ENCODE peak calls at places on chromosomes 5 and 9, in four cellular contexts. L, Q, N and U are unnamed samples.

GRCh38 chr9:71096431-71097108 is 24.9 kb downstream of the TRPM3 start:
- DNase-seq in Q (no peak), N (no peak), L (peak; percentile 95), U (no peak)

GRCh38 chr5:16437974-16438373 is 27.6 kb downstream of the ZNF622 start:
- DNase-seq in N (peak; percentile 19), Q (no peak), L (no peak), U (no peak)

GRCh38 chr5:142316681-142317080 is 8.1 kb downstream of the SPRY4 start:
- DNase-seq in Q (no peak), L (no peak), N (no peak), U (no peak)

GRCh38 chr5:149853019-149853648 is 91.5 kb downstream of the PDE6A start:
- DNase-seq in L (peak; percentile 58), N (peak; percentile 82), Q (no peak), U (peak; percentile 75)

GRCh38 chr9:86217076-86217475 is 42.4 kb downstream of the C9orf153 start:
- DNase-seq in N (no peak), L (no peak), Q (no peak), U (no peak)

GRCh38 chr9:78073722-78074121 is 42.1 kb upstream of the GNAQ start:
- DNase-seq in Q (no peak), L (no peak), N (no peak), U (no peak)

GRCh38 chr9:89418882-89419641 is 78.9 kb downstream of the SEMA4D start:
- DNase-seq in N (no peak), L (no peak), Q (no peak), U (no peak)

GRCh38 chr5:180343110-180343845 is 9.9 kb downstream of the GFPT2 start:
- DNase-seq in Q (no peak), L (no peak), N (no peak), U (no peak)

GRCh38 chr9:91234523-91234922 is 127.2 kb downstream of the AUH start:
- DNase-seq in N (no peak), L (no peak), Q (no peak), U (no peak)

GRCh38 chr9:108544866-108545265 is 310.9 kb downstream of the ACTL7B start:
- DNase-seq in N (no peak), Q (no peak), L (no peak), U (no peak)

GRCh38 chr5:125576823-125577222 is 830.4 kb upstream of the ZNF608 start:
- DNase-seq in Q (no peak), L (no peak), N (no peak), U (no peak)

GRCh38 chr5:51665295-51665593 is 282.0 kb downstream of the ISL1 start:
- DNase-seq in L (no peak), Q (no peak), N (no peak), U (no peak)

GRCh38 chr5:169443249-169443784 is 140.3 kb upstream of the SPDL1 start:
- DNase-seq in Q (no peak), N (peak; percentile 3), L (no peak), U (no peak)

GRCh38 chr5:180105827-180106312 is 34.3 kb upstream of the RNF130 start:
- DNase-seq in L (no peak), N (peak; percentile 60), Q (no peak), U (no peak)

GRCh38 chr5:3684118-3684517 is 88.5 kb downstream of the IRX1 start:
- DNase-seq in Q (no peak), L (no peak), N (no peak), U (no peak)

GRCh38 chr9:20405086-20405485 is 217.2 kb downstream of the MLLT3 start:
- DNase-seq in L (no peak), N (no peak), Q (no peak), U (no peak)

GRCh38 chr9:132945186-132946130 is 1.0 kb upstream of the TSC1 start:
- DNase-seq in Q (no peak), N (no peak), L (no peak), U (no peak)

GRCh38 chr9:105344283-105344682 is 99.8 kb downstream of the SLC44A1 start:
- DNase-seq in L (no peak), N (no peak), Q (no peak), U (no peak)

GRCh38 chr5:95406426-95407093 is 15.4 kb downstream of the FAM81B start:
- DNase-seq in N (no peak), L (no peak), Q (no peak), U (no peak)

GRCh38 chr9:98732091-98732490 is 23.4 kb upstream of the GABBR2 start:
- DNase-seq in L (no peak), N (no peak), Q (no peak), U (no peak)

GRCh38 chr5:171931163-171931562 is 75.3 kb downstream of the FBXW11 start:
- DNase-seq in N (no peak), Q (no peak), L (peak; percentile 17), U (no peak)

DNA sequence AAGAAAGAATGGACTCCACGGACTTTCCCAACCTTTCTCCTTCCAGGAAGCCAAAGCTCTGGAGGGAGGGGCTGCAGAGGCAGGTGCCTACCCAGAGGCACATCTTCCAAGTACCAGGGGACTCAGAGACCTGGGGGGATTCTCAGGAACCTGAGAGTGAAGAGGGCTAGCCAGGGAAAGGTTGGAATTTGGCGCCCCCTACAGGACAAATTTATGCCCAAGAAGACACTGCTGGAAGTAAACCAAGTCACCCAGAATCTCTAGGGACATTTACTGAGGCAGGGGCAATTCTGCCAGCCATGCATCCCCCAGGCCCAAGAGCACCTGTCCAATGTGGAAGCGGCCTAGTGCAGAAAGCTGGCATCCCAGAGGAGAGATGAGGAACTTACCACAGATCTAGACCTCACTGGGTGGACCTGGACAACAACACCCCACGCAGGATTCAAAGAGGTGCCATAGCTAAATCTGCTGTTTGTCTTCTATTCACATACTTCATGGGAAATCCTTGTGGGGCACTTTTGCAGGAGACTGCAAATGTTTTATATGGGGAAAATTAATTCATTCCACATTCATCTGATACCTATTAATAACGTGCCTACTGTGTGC is 25.9 kb upstream of the IDNK start:
- DNase-seq in L (no peak), Q (no peak), N (peak; percentile 60), U (peak; percentile 61)
- TF ChIP-seq FOXM1 in L (no peak), Q (no peak), N (no peak), U (no peak)

DNA sequence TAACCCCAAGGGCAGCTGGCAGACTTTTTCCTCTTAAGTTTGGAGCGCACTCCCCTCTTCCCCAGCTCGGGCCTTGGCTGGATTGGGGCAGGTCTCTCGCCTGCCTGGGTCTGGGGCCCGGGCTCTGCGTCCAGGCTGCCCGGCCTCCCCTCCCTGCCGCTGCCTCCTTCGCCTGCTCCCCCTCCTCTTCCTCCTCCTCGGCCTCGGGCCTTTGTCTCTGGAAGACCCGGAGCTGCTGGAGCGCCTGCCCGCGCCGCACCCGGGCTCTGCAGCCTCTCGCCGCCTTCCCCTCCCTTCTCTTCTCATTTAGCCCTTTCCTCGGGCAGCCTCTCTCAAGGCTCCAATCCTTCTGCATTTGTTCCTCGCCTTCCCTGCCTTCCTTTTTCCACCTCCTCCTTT is 218.6 kb downstream of the C9orf50 start:
- DNase-seq in N (no peak), Q (no peak), L (no peak), U (no peak)
- TF ChIP-seq TARDBP in N (no peak), Q (no peak), L (no peak), U (no peak)

DNA sequence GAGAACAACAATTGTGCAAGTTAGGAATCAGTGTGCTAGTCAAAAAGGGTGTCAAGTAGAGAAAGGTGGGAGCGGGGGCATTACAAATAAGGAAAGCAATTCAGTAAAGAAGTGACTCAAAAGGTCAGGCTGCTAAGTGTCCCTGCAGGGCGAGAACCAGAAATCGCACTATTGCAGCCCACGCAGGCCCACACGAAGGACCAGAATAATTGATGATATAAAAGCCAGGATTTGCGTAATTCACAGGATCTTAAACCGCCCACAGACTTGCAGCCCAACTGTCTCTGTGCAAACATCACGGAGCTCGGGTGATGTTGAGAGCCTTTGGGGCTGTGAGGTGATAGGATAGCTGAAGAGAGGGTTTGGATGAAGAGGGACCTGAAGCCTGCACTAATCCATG is 349.0 kb downstream of the BRINP1 start:
- DNase-seq in L (no peak), N (no peak), Q (no peak), U (no peak)
- TF ChIP-seq FOXM1 in L (no peak), N (no peak), Q (no peak), U (no peak)

GRCh38 chr9:34451545-34451944 is 6.8 kb downstream of the FAM219A start:
- DNase-seq in N (peak; percentile 60), Q (no peak), L (no peak), U (no peak)
- TF ChIP-seq TARDBP in N (no peak), Q (no peak), L (no peak), U (no peak)

GRCh38 chr5:36607114-36607561 is 732 bp downstream of the SLC1A3 start:
- DNase-seq in L (no peak), N (no peak), Q (no peak), U (peak; percentile 62)

GRCh38 chr5:36602711-36603321 is 3.6 kb upstream of the SLC1A3 start:
- DNase-seq in Q (no peak), L (no peak), N (no peak), U (peak; percentile 28)

GRCh38 chr5:36606052-36606436 is 362 bp upstream of the SLC1A3 start:
- DNase-seq in N (no peak), Q (no peak), L (no peak), U (no peak)

GRCh38 chr5:36606437-36607113 is at the start of gene SLC1A3:
- DNase-seq in Q (peak; percentile 28), N (peak; percentile 10), L (no peak), U (peak; percentile 78)

GRCh38 chr5:36605241-36605640 is 1.2 kb upstream of the SLC1A3 start:
- DNase-seq in Q (no peak), N (no peak), L (no peak), U (no peak)
- TF ChIP-seq FOXM1 in Q (no peak), N (no peak), L (no peak), U (no peak)

GRCh38 chr5:107129051-107129450 is 541.7 kb downstream of the EFNA5 start:
- DNase-seq in N (no peak), L (no peak), Q (no peak), U (no peak)

GRCh38 chr5:107124376-107124775 is 546.4 kb downstream of the EFNA5 start:
- DNase-seq in L (no peak), Q (no peak), N (no peak), U (no peak)

GRCh38 chr5:107126341-107126740 is 544.4 kb downstream of the EFNA5 start:
- DNase-seq in Q (no peak), L (no peak), N (no peak), U (no peak)

GRCh38 chr5:107123014-107123413 is 547.7 kb downstream of the EFNA5 start:
- DNase-seq in Q (no peak), L (no peak), N (no peak), U (no peak)

GRCh38 chr5:107127906-107128305 is 542.8 kb downstream of the EFNA5 start:
- DNase-seq in L (no peak), N (no peak), Q (no peak), U (no peak)
- TF ChIP-seq TARDBP in L (no peak), N (no peak), Q (no peak), U (no peak)